ENCODE peak calls at places on chromosomes 7 and 10, in eight cellular contexts. J is A549, Z is HCT116, P is K562, F is GM12878, O is H1, Q is endothelial cell of umbilical vein, S is HepG2. L is an unnamed sample.

GRCh38 chr10:34491666-34492065 is 323.4 kb downstream of the PARD3 start:
- DNase-seq in J (peak), F (no peak), Z (no peak), P (no peak), Q (no peak), O (no peak), S (no peak), L (no peak)

GRCh38 chr7:158729646-158730382 is 25.2 kb upstream of the NCAPG2 start:
- DNase-seq in P (no peak), S (no peak), Q (no peak), J (no peak), F (no peak), O (no peak), Z (no peak), L (no peak)

GRCh38 chr10:7707858-7708622 is 4.9 kb downstream of the ITIH2 start:
- DNase-seq in O (no peak), Z (no peak), S (no peak), P (no peak), Q (no peak), J (no peak), F (no peak), L (no peak)

GRCh38 chr10:90947025-90947960 is 26.4 kb upstream of the ANKRD1 start:
- DNase-seq in Z (no peak), P (no peak), S (no peak), F (peak), Q (peak), J (no peak), O (no peak), L (peak)

GRCh38 chr7:19284596-19285300 is 139.5 kb upstream of the FERD3L start:
- DNase-seq in P (no peak), O (no peak), S (no peak), Q (no peak), J (no peak), Z (no peak), F (no peak), L (no peak)

GRCh38 chr10:94065344-94065743 is 71.6 kb downstream of the PLCE1 start:
- DNase-seq in S (no peak), O (no peak), Z (no peak), P (no peak), Q (no peak), J (peak), F (no peak), L (peak)

GRCh38 chr7:139720705-139721231 is 57.0 kb downstream of the HIPK2 start:
- DNase-seq in Q (peak), O (no peak), S (no peak), J (no peak), F (no peak), P (no peak), Z (no peak), L (no peak)

GRCh38 chr7:97119747-97120146 is 2.2 kb downstream of the SDHAF3 start:
- DNase-seq in O (no peak), Q (no peak), P (peak), J (no peak), F (no peak), Z (no peak), S (no peak), L (no peak)

GRCh38 chr10:127524229-127524628 is 24.9 kb upstream of the NPS start:
- DNase-seq in Q (no peak), J (peak), P (no peak), Z (peak), O (no peak), S (no peak), F (no peak), L (no peak)

GRCh38 chr10:71084818-71085126 is 127.6 kb upstream of the UNC5B start:
- DNase-seq in S (no peak), P (no peak), Z (no peak), J (no peak), F (no peak), Q (no peak), O (no peak), L (no peak)

GRCh38 chr10:133039107-133039822 is 48.5 kb upstream of the ADGRA1 start:
- DNase-seq in S (no peak), F (no peak), Q (no peak), Z (no peak), J (peak), O (no peak), P (no peak), L (peak)

GRCh38 chr7:74203157-74203556 is 6.6 kb upstream of the LAT2 start:
- DNase-seq in O (no peak), S (peak), F (no peak), Q (peak), P (peak), J (peak), Z (no peak), L (peak)

GRCh38 chr7:37495574-37496184 is 47.0 kb upstream of the ELMO1 start:
- DNase-seq in P (peak), S (peak), F (no peak), Z (no peak), J (peak), Q (peak), O (no peak), L (peak)

GRCh38 chr10:93181249-93181928 is 107.7 kb downstream of the CYP26A1 start:
- DNase-seq in Z (no peak), O (no peak), F (no peak), S (no peak), J (no peak), Q (no peak), P (no peak), L (no peak)

GRCh38 chr7:102317231-102318059 is 30.8 kb downstream of the SH2B2 start:
- DNase-seq in O (no peak), P (peak), J (no peak), Q (no peak), F (no peak), Z (no peak), S (no peak), L (peak)

GRCh38 chr10:33509231-33509871 is 174.9 kb upstream of the NRP1 start:
- DNase-seq in O (no peak), Q (peak), F (peak), S (peak), P (peak), Z (peak), J (peak), L (peak)

GRCh38 chr7:102069913-102070629 is 216.6 kb upstream of the SH2B2 start:
- DNase-seq in F (no peak), P (no peak), S (no peak), J (no peak), O (no peak), Q (no peak), Z (no peak), L (no peak)

GRCh38 chr7:141436676-141437075 is 114.5 kb upstream of the AGK start:
- DNase-seq in P (no peak), O (no peak), F (no peak), S (no peak), J (no peak), Z (no peak), Q (no peak), L (no peak)

GRCh38 chr10:101856626-101857025 is 13.0 kb upstream of the KCNIP2 start:
- DNase-seq in O (no peak), P (no peak), F (no peak), Q (peak), Z (no peak), J (no peak), S (no peak), L (no peak)

GRCh38 chr10:87694011-87694794 is 34.5 kb downstream of the PAPSS2 start:
- DNase-seq in O (no peak), F (no peak), P (no peak), S (no peak), Q (no peak), J (peak), Z (no peak), L (no peak)

GRCh38 chr10:128297709-128298457 is 171.7 kb upstream of the MKI67 start:
- DNase-seq in Z (no peak), O (no peak), S (no peak), J (no peak), F (no peak), Q (no peak), P (no peak), L (no peak)

GRCh38 chr10:51405580-51406367 is 293.6 kb downstream of the CSTF2T start:
- DNase-seq in P (no peak), S (no peak), J (no peak), O (no peak), F (no peak), Q (peak), Z (no peak), L (no peak)

GRCh38 chr10:34681933-34682332 is 133.2 kb downstream of the PARD3 start:
- DNase-seq in P (no peak), J (no peak), S (no peak), O (no peak), Q (no peak), Z (no peak), F (no peak), L (no peak)

GRCh38 chr7:35909870-35910357 is 109.1 kb downstream of the SEPTIN7 start:
- DNase-seq in Z (no peak), S (no peak), J (no peak), Q (no peak), F (no peak), P (no peak), O (no peak), L (peak)

GRCh38 chr7:35908305-35909223 is 107.7 kb downstream of the SEPTIN7 start:
- DNase-seq in Z (no peak), F (no peak), Q (no peak), S (no peak), J (no peak), O (no peak), P (no peak), L (no peak)

GRCh38 chr7:35905555-35905954 is 104.7 kb downstream of the SEPTIN7 start:
- DNase-seq in Z (no peak), S (no peak), Q (no peak), P (no peak), O (no peak), J (no peak), F (no peak), L (no peak)

GRCh38 chr7:35906191-35906908 is 105.5 kb downstream of the SEPTIN7 start:
- DNase-seq in O (peak), J (peak), F (peak), S (peak), P (peak), Z (peak), Q (peak), L (peak)
- TF ChIP-seq POLR2A in O (no peak), J (no peak), F (peak), S (no peak), P (peak), Z (no peak), Q (no peak), L (no peak)

GRCh38 chr7:122312789-122313188 is 8.2 kb upstream of the FEZF1 start:
- DNase-seq in Q (no peak), O (no peak), S (no peak), F (no peak), J (no peak), P (no peak), Z (no peak), L (no peak)

GRCh38 chr7:122311719-122312118 is 7.2 kb upstream of the FEZF1 start:
- DNase-seq in F (no peak), J (no peak), P (no peak), Q (no peak), O (no peak), Z (no peak), S (no peak), L (no peak)

GRCh38 chr7:122315507-122316466 is 11.2 kb upstream of the FEZF1 start:
- DNase-seq in Z (no peak), Q (no peak), S (no peak), J (no peak), P (no peak), F (no peak), O (no peak), L (no peak)

GRCh38 chr7:122314284-122314683 is 9.7 kb upstream of the FEZF1 start:
- DNase-seq in F (no peak), P (no peak), Q (no peak), Z (no peak), O (no peak), J (no peak), S (no peak), L (no peak)

DNA sequence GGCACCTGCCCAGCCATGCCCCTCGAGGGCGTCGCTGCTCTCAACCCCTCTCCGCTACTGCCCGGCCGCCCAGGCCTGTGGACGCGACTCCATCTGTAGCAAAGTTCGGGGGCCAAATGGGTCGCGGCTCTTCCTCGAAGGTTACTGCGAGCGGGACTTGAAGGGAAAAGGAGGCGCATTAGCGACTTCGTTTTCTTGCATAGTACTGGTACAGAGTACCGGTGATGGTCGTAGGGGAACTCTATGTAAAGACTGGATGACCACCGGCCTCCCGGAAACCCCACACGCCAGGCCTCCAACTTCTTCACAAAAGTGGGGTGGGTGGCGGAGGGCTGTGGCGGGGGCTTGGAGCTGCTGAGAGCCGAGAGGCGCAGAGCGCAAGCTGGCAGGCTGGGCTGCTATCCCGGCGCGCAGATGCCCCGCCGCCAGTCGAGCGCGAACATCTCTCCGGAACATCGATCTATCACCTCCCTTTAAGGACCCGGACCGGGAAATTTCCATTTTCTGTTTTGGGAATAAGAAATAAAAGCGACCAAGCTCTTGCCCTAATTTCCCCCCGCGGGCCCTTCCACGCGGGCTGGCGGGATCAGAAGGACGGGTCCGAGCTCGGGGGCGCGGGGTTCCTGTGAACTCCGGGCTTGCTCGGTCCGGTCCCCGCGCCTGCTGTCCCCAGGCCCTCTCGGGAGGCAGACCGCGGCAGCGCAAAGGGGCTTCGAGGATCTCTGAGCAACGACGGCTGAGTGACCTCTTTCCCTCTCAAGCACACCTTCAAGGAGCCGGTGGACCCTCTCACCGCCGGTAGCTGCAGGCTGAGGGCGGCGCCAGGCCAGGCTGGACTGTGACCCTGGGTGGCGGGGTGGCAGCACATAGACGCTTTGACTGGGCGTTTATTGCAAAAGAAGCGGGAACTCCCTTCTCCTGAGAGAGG is 12.2 kb upstream of the FEZF1 start:
- DNase-seq in J (no peak), F (no peak), P (no peak), Q (no peak), O (no peak), S (peak), Z (no peak), L (no peak)
- H3K4me3 ChIP-seq in J (no peak), F (no peak), P (no peak), Q (no peak), O (peak), S (peak), Z (no peak), L (no peak)

GRCh38 chr10:50367732-50368131 is 116.4 kb upstream of the ASAH2 start:
- DNase-seq in J (peak), Z (peak), S (peak), F (no peak), O (no peak), Q (peak), P (peak), L (peak)
- TF ChIP-seq MAX in J (no peak), Z (no peak), S (no peak), F (no peak), O (no peak), Q (no peak), P (no peak), L (no peak)

GRCh38 chr7:36366649-36367560 is 22.8 kb upstream of the ANLN start:
- DNase-seq in O (peak), Q (peak), Z (peak), P (peak), J (peak), S (peak), F (peak), L (peak)
- TF ChIP-seq POLR2A in O (no peak), Q (no peak), Z (peak), P (no peak), J (peak), S (peak), F (no peak), L (no peak)

GRCh38 chr7:17939670-17940301 is 508 bp downstream of the SNX13 start:
- DNase-seq in Z (no peak), Q (peak), O (no peak), J (peak), F (no peak), P (peak), S (peak), L (peak)

GRCh38 chr7:17939111-17939669 is 1.1 kb downstream of the SNX13 start:
- DNase-seq in S (peak), F (no peak), O (no peak), P (peak), Z (no peak), Q (peak), J (peak), L (no peak)

GRCh38 chr7:17934612-17935247 is 5.6 kb downstream of the SNX13 start:
- DNase-seq in S (no peak), F (no peak), O (no peak), P (no peak), Q (no peak), J (no peak), Z (no peak), L (no peak)

GRCh38 chr7:17936321-17936720 is 4.0 kb downstream of the SNX13 start:
- DNase-seq in O (no peak), Q (no peak), P (no peak), S (no peak), F (no peak), J (no peak), Z (no peak), L (no peak)

DNA sequence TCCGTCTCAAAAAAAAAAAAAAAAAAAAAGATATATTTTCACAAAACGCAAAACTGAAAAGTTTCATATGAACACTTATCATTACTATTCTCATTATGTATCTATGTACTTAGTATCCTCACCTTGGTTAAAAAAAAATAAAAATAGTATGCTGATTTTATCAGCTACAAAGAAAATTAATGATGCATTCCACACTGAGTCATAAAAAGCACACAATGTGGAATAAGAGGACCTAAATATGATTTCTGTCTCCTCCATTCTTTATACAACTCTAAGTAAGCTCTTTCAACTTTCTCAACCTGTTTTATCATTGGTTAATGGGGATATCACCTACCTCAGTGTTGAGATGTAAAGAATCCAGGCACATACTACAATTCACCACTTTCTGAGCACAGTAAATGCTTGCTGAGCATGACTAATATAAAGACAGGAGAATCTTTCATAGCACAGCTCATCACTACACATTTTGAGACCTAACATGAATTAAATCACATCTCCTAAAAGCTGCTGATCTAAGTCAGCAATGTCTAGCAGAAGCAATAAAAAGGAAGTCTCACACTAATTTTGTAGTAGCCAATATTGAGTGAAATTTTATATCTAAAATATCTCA is 2.7 kb downstream of the SNX13 start:
- DNase-seq in O (no peak), J (no peak), F (no peak), S (no peak), P (no peak), Z (no peak), Q (no peak), L (no peak)
- H3K4me3 ChIP-seq in O (no peak), J (no peak), F (peak), S (no peak), P (peak), Z (no peak), Q (no peak), L (peak)

DNA sequence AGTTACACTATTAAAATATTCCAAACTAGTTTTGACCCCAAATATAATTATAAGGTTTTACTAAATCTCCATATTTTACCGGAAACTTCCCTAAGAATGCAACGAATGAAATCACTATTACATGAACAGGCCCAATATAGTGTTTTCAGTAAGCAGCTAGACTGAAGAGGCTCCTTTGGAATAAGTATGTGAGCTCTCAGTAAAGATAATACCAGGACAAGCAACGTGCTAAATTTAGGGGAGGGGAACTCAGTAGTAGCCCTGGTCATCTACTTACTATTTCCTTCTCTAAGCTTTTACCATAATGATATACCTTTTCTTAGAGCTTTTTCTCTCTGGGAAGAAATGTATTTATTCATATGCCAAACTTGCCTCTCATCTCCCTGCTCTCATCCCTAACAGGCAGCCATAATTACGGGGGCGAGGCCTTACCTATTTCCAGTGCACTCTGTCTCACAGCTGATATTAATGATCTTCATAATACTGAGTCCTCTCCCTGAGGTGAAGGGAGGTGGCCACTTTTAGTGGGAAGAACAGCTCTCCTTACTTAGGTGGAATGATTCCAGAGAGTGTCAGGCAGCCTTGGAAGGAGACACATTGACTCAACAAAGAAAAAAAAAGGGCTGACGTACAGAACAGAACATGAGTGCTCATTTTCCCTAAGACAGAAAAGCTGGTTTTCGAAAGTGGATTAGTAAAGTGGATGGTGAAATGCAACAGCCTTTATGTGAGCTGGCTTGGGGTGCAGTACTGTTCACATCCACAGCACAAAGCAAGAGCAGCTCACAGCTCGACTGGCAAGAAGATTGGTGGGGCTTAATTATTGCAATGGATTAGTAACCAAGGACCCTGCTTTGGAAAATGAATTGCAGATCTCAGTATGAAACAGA is 165.4 kb downstream of the GLI3 start:
- DNase-seq in S (no peak), Z (no peak), F (no peak), Q (no peak), P (no peak), O (no peak), J (no peak), L (peak)
- TF ChIP-seq MAX in S (no peak), Z (no peak), F (no peak), Q (no peak), P (no peak), O (no peak), J (no peak), L (no peak)

GRCh38 chr10:17188644-17189172 is 12.8 kb downstream of the TRDMT1 start:
- DNase-seq in S (no peak), O (no peak), F (no peak), Z (no peak), Q (no peak), J (no peak), P (no peak), L (no peak)
- TF ChIP-seq POLR2A in S (no peak), O (no peak), F (no peak), Z (no peak), Q (no peak), J (no peak), P (no peak), L (no peak)

DNA sequence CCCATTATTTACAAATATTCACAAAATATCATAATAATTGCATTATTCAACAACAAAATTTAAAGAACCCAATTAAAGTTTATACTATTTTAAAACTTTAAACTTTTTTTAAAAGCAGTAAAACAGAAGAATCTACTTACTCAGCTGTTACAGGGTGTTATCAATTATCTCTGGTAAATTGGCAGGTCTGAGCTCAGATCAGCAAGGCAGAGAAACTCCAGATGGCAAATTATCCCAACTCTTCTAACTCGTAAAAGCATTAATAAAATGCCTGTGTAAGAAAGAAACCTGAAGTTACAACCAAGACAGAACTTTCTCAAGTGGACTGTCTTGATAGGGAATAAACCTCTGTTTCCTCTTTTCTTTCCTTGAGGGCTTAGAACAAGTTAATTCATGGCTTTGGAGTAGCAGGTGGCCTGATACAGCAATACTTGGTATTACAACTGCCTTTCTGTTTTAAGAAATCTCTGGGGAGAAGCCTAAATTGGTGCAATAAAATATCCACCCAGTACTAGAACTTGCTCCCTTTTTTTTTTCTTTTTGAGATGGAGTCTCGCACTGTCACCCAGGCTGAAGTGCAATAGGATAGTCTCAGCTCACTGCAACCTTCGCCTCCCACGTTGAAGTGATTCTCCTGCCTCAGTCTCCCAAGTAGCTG is 275.3 kb upstream of the MKLN1 start:
- DNase-seq in J (no peak), Z (no peak), O (no peak), F (no peak), P (no peak), Q (no peak), S (no peak), L (peak)
- H3K4me3 ChIP-seq in J (no peak), Z (no peak), O (no peak), F (no peak), P (no peak), Q (no peak), S (no peak), L (no peak)

L was measured in NB4.